ENCODE peak calls at places on chromosome 21, in four cellular contexts. W is WTC11, M is IMR-90, V is RWPE1. I is an unnamed sample.

GRCh38 chr21:28704746-28705145 is 287.9 kb downstream of the LTN1 start:
- DNase-seq in W (no peak), M (peak), V (no peak), I (no peak)

GRCh38 chr21:45874716-45875415 is 106.7 kb upstream of the COL6A1 start:
- DNase-seq in W (no peak), M (peak), V (peak), I (no peak)

GRCh38 chr21:36024782-36025181 is 35.5 kb downstream of the SETD4 start:
- DNase-seq in W (no peak), M (no peak), V (no peak), I (no peak)

GRCh38 chr21:35217504-35218060 is 168.5 kb upstream of the RUNX1 start:
- DNase-seq in W (no peak), M (peak), V (peak), I (no peak)

GRCh38 chr21:14554948-14555347 is 8.8 kb upstream of the SAMSN1 start:
- DNase-seq in W (no peak), M (no peak), V (no peak), I (no peak)

GRCh38 chr21:45419162-45419561 is 14.2 kb downstream of the COL18A1 start:
- DNase-seq in W (peak), M (no peak), V (no peak), I (no peak)

GRCh38 chr21:26138615-26139257 is 31.8 kb downstream of the APP start:
- DNase-seq in W (no peak), M (no peak), V (no peak), I (no peak)

GRCh38 chr21:29424728-29425127 is 126.0 kb downstream of the BACH1 start:
- DNase-seq in W (no peak), M (no peak), V (no peak), I (no peak)

GRCh38 chr21:33541756-33542639 is at the start of gene GART:
- DNase-seq in W (peak), M (peak), V (peak), I (no peak)

GRCh38 chr21:45861156-45861870 is 120.3 kb upstream of the COL6A1 start:
- DNase-seq in W (no peak), M (no peak), V (no peak), I (no peak)

GRCh38 chr21:14064296-14064645 is 146.5 kb downstream of the LIPI start:
- DNase-seq in W (no peak), M (peak), V (no peak), I (no peak)

GRCh38 chr21:18832950-18833349 is 429.4 kb upstream of the TMPRSS15 start:
- DNase-seq in W (no peak), M (no peak), V (peak), I (no peak)

GRCh38 chr21:36079010-36079649 is 9.3 kb downstream of the CBR1 start:
- DNase-seq in W (no peak), M (no peak), V (no peak), I (no peak)

GRCh38 chr21:35020902-35021301 is 28.2 kb downstream of the RUNX1 start:
- DNase-seq in W (no peak), M (peak), V (no peak), I (no peak)

GRCh38 chr21:44517175-44517899 is 22.7 kb downstream of the KRTAP10-1 start:
- DNase-seq in W (peak), M (peak), V (peak), I (no peak)

GRCh38 chr21:29501451-29501850 is 202.7 kb downstream of the BACH1 start:
- DNase-seq in W (no peak), M (peak), V (no peak), I (no peak)

GRCh38 chr21:45792682-45793383 is 149.3 kb downstream of the PCBP3 start:
- DNase-seq in W (no peak), M (no peak), V (no peak), I (no peak)

GRCh38 chr21:33380483-33380998 is 22.7 kb upstream of the IFNGR2 start:
- DNase-seq in W (no peak), M (peak), V (peak), I (no peak)

GRCh38 chr21:35036521-35037383 is 12.3 kb downstream of the RUNX1 start:
- DNase-seq in W (no peak), M (no peak), V (no peak), I (no peak)

GRCh38 chr21:28066051-28066450 is 926.6 kb downstream of the LTN1 start:
- DNase-seq in W (no peak), M (peak), V (no peak), I (no peak)

GRCh38 chr21:45378258-45378966 is 26.6 kb upstream of the COL18A1 start:
- DNase-seq in W (peak), M (peak), V (no peak), I (no peak)

GRCh38 chr21:25895565-25896205 is 160.9 kb downstream of the GABPA start:
- DNase-seq in W (no peak), M (peak), V (peak), I (no peak)

GRCh38 chr21:25862596-25862995 is 127.8 kb downstream of the GABPA start:
- DNase-seq in W (peak), M (peak), V (no peak), I (no peak)

GRCh38 chr21:44439211-44439600 is 16.1 kb upstream of the LRRC3 start:
- DNase-seq in W (no peak), M (no peak), V (no peak), I (no peak)

GRCh38 chr21:34974162-34974981 is 74.7 kb downstream of the RUNX1 start:
- DNase-seq in W (no peak), M (peak), V (no peak), I (no peak)

GRCh38 chr21:42892931-42893660 is at the start of gene NDUFV3:
- DNase-seq in W (peak), M (peak), V (peak), I (peak)
- TF ChIP-seq CTCF in W (no peak), M (no peak), V (no peak), I (no peak)

GRCh38 chr21:43211085-43212071 is 42.6 kb downstream of the CRYAA start:
- DNase-seq in W (peak), M (no peak), V (no peak), I (no peak)
- TF ChIP-seq CTCF in W (peak), M (peak), V (no peak), I (no peak)

GRCh38 chr21:16945580-16945979 is 567.3 kb upstream of the CXADR start:
- DNase-seq in W (no peak), M (no peak), V (no peak), I (no peak)

GRCh38 chr21:16942703-16943102 is 570.1 kb upstream of the CXADR start:
- DNase-seq in W (peak), M (peak), V (no peak), I (no peak)
- TF ChIP-seq CTCF in W (peak), M (peak), V (no peak), I (peak)

DNA sequence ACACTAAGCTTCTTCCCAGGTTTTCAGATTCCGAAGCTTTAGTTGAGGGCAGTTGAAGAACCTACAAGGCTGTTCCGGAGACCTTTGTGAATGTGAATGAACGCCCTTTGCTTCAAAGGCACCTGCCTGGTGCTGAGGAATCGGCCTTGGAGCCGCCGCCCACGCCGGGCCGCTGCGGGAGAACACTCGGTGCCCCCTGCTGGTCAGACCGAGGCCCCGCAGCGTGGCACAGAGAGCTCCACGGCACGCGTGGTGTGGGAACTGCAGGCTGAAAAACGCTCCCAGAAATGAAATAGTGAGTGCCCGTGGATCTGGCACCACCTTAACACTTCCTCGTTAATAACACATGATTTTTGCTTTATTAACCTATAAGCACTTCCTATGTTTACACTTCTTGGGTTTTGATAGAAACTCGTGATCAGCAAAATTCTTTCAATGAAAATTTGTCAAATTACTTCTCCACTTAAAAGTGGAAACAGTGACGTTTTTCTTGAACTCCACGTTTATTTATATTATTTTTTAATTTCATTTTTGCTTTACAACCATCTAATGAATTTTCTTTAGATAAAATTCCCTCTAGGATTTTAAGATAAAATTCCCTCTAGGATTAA is 460.6 kb downstream of the DSCAM start:
- DNase-seq in W (peak), M (no peak), V (peak), I (peak)
- TF ChIP-seq CTCF in W (peak), M (peak), V (peak), I (peak)

GRCh38 chr21:22120616-22121266 is 1122.5 kb downstream of the NCAM2 start:
- DNase-seq in W (peak), M (no peak), V (no peak), I (no peak)
- TF ChIP-seq CTCF in W (peak), M (peak), V (no peak), I (no peak)

GRCh38 chr21:38333290-38334272 is 76.8 kb downstream of the KCNJ15 start:
- DNase-seq in W (no peak), M (no peak), V (no peak), I (no peak)
- TF ChIP-seq CTCF in W (no peak), M (peak), V (no peak), I (no peak)

I was measured in D721Med.